ENCODE peak calls at places on chromosomes 1 and 21, in six cellular contexts. H is A549, C is GM12878, T is H1, I is HCT116, D is SK-N-SH. A is an unnamed sample.

GRCh38 chr1:34130306-34130705 is 34.7 kb downstream of the CSMD2 start:
- DNase-seq in D (no peak), C (no peak), T (no peak), I (no peak), H (no peak), A (no peak)

GRCh38 chr21:26965567-26966359 is 1.1 kb downstream of the ADAMTS5 start:
- DNase-seq in H (no peak), T (no peak), C (no peak), I (no peak), D (peak), A (peak)

GRCh38 chr1:161905269-161905884 is 118.3 kb downstream of the OLFML2B start:
- DNase-seq in T (no peak), D (peak), I (peak), H (peak), C (no peak), A (peak)

GRCh38 chr1:155033524-155033923 is at the start of the genes DCST1 and DCST2:
- DNase-seq in D (no peak), T (no peak), H (no peak), C (no peak), I (no peak), A (no peak)

GRCh38 chr1:64983110-64983509 is 16.8 kb upstream of the JAK1 start:
- DNase-seq in C (no peak), T (no peak), H (peak), I (no peak), D (peak), A (peak)

GRCh38 chr1:53380296-53380695 is 52.4 kb upstream of the LRP8 start:
- DNase-seq in H (no peak), T (no peak), I (no peak), D (no peak), C (no peak), A (no peak)

GRCh38 chr21:32445101-32445500 is 32.6 kb downstream of the EVA1C start:
- DNase-seq in D (no peak), H (no peak), T (no peak), I (no peak), C (no peak), A (no peak)

GRCh38 chr1:181134543-181135461 is 46.3 kb downstream of the IER5 start:
- DNase-seq in D (peak), C (peak), H (peak), I (no peak), T (no peak), A (peak)

GRCh38 chr1:47574451-47575165 is 136.8 kb downstream of the FOXD2 start:
- DNase-seq in T (no peak), D (no peak), C (no peak), I (no peak), H (no peak), A (no peak)

GRCh38 chr1:2213576-2214505 is 14.3 kb upstream of the SKI start:
- DNase-seq in T (no peak), I (no peak), C (no peak), H (no peak), D (no peak), A (peak)

GRCh38 chr1:170085089-170085488 is 10.6 kb upstream of the KIFAP3 start:
- DNase-seq in I (no peak), D (no peak), H (no peak), T (no peak), C (no peak), A (no peak)
- TF ChIP-seq RAD21 in I (no peak), D (no peak), H (no peak), T (no peak), C (no peak), A (no peak)

DNA sequence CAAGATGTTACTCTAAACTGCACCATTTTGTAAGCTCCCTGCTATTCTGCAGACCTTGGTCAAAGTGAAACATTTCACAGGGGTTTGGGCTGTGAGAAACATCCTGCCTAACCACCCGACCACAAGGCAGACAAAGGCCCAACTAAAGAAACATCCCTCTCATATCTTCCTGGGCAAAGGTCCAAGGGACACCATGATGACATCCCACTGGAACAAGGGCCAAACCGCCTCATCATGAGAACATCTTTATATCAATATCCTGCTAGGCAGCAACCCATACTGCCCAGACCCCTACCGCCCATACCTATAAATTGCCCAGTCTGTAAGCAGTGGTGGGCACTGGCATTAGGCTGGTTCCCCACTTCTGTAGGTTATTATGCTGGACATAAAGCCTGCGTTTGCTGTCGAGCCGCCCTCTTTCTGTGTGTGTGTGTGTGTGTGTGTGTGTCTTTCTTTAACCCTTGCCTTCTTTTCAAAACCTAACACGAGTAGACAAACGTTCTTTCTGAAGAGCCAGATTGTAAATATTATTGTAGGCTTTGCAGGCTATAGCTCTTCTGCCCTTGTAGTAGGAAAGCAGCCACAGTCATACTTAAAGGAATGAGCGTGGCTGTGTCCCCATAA is 1.0 kb upstream of the PPIE start:
- DNase-seq in D (no peak), H (no peak), C (no peak), I (no peak), T (no peak), A (peak)
- TF ChIP-seq RAD21 in D (no peak), H (no peak), C (no peak), I (no peak), T (no peak), A (no peak)

GRCh38 chr21:44904141-44904923 is 16.4 kb downstream of the ITGB2 start:
- DNase-seq in I (no peak), H (no peak), D (no peak), C (no peak), T (no peak), A (no peak)
- TF ChIP-seq RAD21 in I (no peak), H (no peak), D (no peak), C (no peak), T (no peak), A (no peak)

GRCh38 chr1:203764105-203765028 is 616 bp upstream of the LAX1 start:
- DNase-seq in I (no peak), H (no peak), C (no peak), T (no peak), D (no peak), A (no peak)
- TF ChIP-seq RAD21 in I (no peak), H (no peak), C (no peak), T (no peak), D (no peak), A (no peak)

DNA sequence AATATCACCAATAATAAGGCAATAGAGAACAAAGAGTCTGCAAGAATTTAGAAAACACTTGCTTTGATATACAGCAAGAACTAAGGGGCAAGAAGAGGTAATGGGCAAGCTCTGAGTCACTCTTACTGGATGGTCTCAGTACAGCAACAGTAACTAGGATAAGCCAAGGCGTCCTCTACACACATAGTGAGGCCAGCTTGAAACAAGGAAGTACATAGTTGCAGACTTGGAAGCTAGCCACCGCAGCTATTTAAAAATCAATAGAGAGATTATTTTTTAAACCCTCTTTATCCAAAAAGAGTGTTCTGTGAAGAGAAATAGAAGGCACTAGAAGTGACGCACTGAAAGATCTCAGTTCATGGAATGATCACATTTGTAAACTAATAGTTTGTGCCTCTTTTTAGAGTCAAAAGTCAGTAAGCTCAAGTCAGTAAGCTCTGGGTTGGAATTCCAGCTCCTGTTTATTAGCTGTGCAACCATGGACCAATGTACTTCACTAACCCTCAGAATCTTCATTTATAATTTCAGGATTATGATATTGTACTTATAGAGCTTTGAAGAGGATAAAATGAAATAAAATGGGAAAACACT is 118.6 kb downstream of the AKT3 start:
- DNase-seq in T (no peak), D (no peak), I (no peak), C (no peak), H (no peak), A (peak)
- TF ChIP-seq RAD21 in T (no peak), D (no peak), I (no peak), C (no peak), H (no peak), A (no peak)

GRCh38 chr1:112806090-112806642 is 91.0 kb upstream of the PPM1J start:
- DNase-seq in T (no peak), H (no peak), D (no peak), I (no peak), C (no peak), A (no peak)

GRCh38 chr1:112807999-112808398 is 92.9 kb upstream of the PPM1J start:
- DNase-seq in C (no peak), I (no peak), T (no peak), H (no peak), D (no peak), A (no peak)

GRCh38 chr1:112807117-112807516 is 92.0 kb upstream of the PPM1J start:
- DNase-seq in H (no peak), I (no peak), T (no peak), C (no peak), D (no peak), A (no peak)

GRCh38 chr1:112805155-112805853 is 90.2 kb upstream of the PPM1J start:
- DNase-seq in C (no peak), I (no peak), H (no peak), D (no peak), T (no peak), A (no peak)

GRCh38 chr1:112808861-112809684 is 93.9 kb upstream of the PPM1J start:
- DNase-seq in C (no peak), H (peak), I (peak), D (peak), T (no peak), A (peak)
- TF ChIP-seq RAD21 in C (peak), H (peak), I (peak), D (peak), T (peak), A (peak)

DNA sequence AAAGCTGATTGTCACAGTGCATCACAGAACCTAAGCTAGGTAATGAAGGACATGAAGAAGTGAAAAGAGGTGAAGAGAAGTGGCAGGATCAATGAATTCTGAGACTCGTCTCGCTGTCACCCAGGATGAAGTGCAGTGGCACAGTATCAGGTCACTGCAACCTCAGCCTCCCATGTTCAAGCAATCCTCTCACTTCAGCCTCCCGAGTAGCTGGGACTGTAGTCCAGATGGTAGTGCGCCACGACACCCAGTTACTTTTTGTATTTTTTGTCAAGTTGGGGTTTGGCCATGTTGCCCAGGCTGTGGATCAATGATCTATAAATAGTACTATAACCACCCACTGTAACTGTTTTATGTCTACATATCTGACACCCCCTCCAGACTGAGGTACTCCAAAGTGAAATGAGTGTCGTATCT is 33.1 kb downstream of the PTP4A2 start:
- DNase-seq in H (no peak), C (no peak), I (no peak), T (no peak), D (no peak), A (no peak)
- TF ChIP-seq RAD21 in H (no peak), C (no peak), I (no peak), T (no peak), D (no peak), A (no peak)

DNA sequence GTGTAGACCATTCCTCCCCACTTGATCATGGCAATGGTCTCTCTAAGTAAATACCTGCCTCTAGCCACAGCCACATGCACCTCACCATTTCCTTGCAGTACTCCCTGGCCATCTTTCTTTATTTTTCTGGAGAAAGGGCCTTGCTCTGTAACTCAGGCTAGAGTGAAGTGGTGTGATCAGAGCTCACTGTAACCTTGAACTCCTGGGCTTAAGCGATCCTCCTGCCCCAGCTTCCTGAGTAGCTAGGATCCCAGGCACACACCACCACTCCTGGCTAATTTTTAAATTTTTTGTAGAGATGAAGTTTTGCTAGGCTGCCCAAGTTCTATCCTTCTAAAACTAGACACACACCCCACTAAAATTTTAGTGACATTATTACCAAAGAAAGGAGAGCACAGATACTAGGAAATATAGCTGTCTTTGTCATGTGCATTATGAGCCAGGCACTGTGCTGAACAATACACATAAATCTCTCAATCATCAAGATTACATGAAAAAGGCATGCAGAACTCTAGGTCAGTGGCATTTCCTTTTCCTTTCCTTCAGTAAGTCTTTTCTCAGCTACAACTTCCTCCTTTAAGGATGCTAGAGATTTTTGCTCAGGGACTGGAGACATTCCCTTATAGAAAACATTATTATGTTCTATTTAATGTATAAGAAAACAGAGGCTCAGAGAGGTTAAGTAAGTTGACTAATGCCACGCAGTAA is 95.0 kb upstream of the SERBP1 start:
- DNase-seq in H (no peak), T (no peak), I (no peak), D (no peak), C (no peak), A (no peak)
- TF ChIP-seq RAD21 in H (no peak), T (no peak), I (no peak), D (no peak), C (no peak), A (no peak)

DNA sequence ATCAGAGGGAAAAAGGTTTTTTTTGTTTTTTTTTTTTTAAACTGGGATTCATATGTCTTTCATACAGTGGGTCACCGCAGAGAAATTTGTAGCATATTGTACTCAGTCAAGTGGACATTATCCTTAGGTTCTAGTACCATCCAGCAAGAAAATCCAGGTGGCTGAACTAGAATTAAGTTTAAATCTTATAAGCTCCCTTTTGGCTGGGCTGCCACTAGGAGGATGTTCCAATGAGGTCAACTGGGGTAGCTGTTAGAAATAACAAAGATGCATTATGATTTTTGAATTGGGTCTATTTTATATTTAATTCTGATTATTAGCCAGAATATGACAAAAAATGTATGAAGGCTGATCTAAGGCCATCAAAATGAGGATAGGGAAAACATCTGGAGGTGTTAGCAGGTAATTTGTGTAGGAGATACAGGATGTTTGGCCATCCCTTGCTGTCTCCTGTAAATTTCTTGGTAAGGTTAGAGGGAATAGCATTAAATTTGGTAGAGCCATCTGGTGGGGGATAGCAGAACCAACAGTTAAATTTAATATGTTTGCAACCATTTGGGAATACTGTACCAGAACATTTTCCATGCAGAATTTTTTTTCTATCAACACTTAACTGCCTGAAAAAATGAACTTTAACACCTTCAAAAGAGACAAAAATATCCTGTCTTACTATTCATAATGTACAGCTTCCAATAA is 568.5 kb upstream of the B3GALT2 start:
- DNase-seq in H (peak), I (peak), D (no peak), T (no peak), C (no peak), A (no peak)
- TF ChIP-seq RAD21 in H (peak), I (peak), D (no peak), T (peak), C (peak), A (peak)

GRCh38 chr21:44969066-44969649 is 29.3 kb downstream of the SLX9 start:
- DNase-seq in I (no peak), D (no peak), C (no peak), T (no peak), H (no peak), A (no peak)
- TF ChIP-seq RAD21 in I (no peak), D (no peak), C (no peak), T (no peak), H (no peak), A (no peak)